ENCODE peak calls at places on chromosomes 13 and 19, in four cellular contexts. C is left lung; X is BE2C; S is CD8-positive, alpha-beta T cell. R is an unnamed sample.

GRCh38 chr19:11887618-11888531 is at the start of gene ZNF69:
- DNase-seq in C (peak), X (peak), S (peak), R (peak)

GRCh38 chr13:97372929-97373328 is 61.0 kb upstream of the RAP2A start:
- DNase-seq in C (no peak), X (no peak), S (no peak), R (no peak)

GRCh38 chr19:6066661-6067646 is 43.3 kb downstream of the RFX2 start:
- DNase-seq in C (peak), X (peak), S (peak), R (peak)

GRCh38 chr13:21745307-21745706 is 74.4 kb downstream of the FGF9 start:
- DNase-seq in C (no peak), X (no peak), S (no peak), R (no peak)

GRCh38 chr13:98664924-98665637 is 87.4 kb downstream of the SLC15A1 start:
- DNase-seq in C (no peak), X (no peak), S (no peak), R (no peak)

GRCh38 chr13:50788551-50788950 is 54.9 kb downstream of the DLEU7 start:
- DNase-seq in C (no peak), X (no peak), S (no peak), R (no peak)

GRCh38 chr19:1046836-1047695 is 7.2 kb downstream of the ABCA7 start:
- DNase-seq in C (peak), X (peak), S (no peak), R (no peak)

GRCh38 chr19:18651738-18652137 is 14.9 kb downstream of the KLHL26 start:
- DNase-seq in C (no peak), X (no peak), S (no peak), R (no peak)

GRCh38 chr19:35013820-35014754 is 14.0 kb downstream of the GRAMD1A start:
- DNase-seq in C (no peak), X (no peak), S (peak), R (peak)

GRCh38 chr13:77565635-77566034 is 30.1 kb downstream of the SCEL start:
- DNase-seq in C (no peak), X (peak), S (no peak), R (no peak)

GRCh38 chr19:51460164-51460992 is 2.1 kb upstream of the SIGLEC8 start:
- DNase-seq in C (no peak), X (peak), S (no peak), R (no peak)

GRCh38 chr13:101144808-101145419 is 271.4 kb downstream of the NALCN start:
- DNase-seq in C (no peak), X (no peak), S (peak), R (no peak)

GRCh38 chr13:93867481-93867880 is 612.0 kb downstream of the DCT start:
- DNase-seq in C (no peak), X (no peak), S (no peak), R (no peak)

GRCh38 chr19:925087-925911 is 536 bp upstream of the ARID3A start:
- DNase-seq in C (peak), X (peak), S (peak), R (peak)

GRCh38 chr13:50842711-50843255 is 709 bp downstream of the DLEU7 start:
- DNase-seq in C (no peak), X (no peak), S (no peak), R (no peak)

GRCh38 chr19:547836-548720 is 4.2 kb downstream of the GZMM start:
- DNase-seq in C (peak), X (no peak), S (no peak), R (no peak)

GRCh38 chr19:33273881-33274662 is 28.3 kb downstream of the CEBPA start:
- DNase-seq in C (peak), X (peak), S (no peak), R (no peak)

GRCh38 chr19:14428882-14429416 is 4.2 kb upstream of the PKN1 start:
- DNase-seq in C (no peak), X (no peak), S (no peak), R (no peak)

GRCh38 chr13:111347438-111347837 is 27.0 kb downstream of the TEX29 start:
- DNase-seq in C (no peak), X (no peak), S (no peak), R (no peak)

GRCh38 chr13:111343186-111343805 is 22.9 kb downstream of the TEX29 start:
- DNase-seq in C (no peak), X (no peak), S (no peak), R (no peak)

GRCh38 chr13:111345682-111346081 is 25.2 kb downstream of the TEX29 start:
- DNase-seq in C (no peak), X (no peak), S (no peak), R (no peak)

GRCh38 chr13:111344471-111345191 is 24.2 kb downstream of the TEX29 start:
- DNase-seq in C (peak), X (no peak), S (no peak), R (no peak)

GRCh38 chr13:111346281-111346680 is 25.8 kb downstream of the TEX29 start:
- DNase-seq in C (no peak), X (no peak), S (no peak), R (no peak)
- TF ChIP-seq CTCF in C (no peak), X (no peak), S (no peak), R (no peak)

GRCh38 chr19:48455908-48456562 is 661 bp downstream of the KCNJ14 start:
- DNase-seq in C (peak), X (no peak), S (no peak), R (no peak)
- TF ChIP-seq CTCF in C (no peak), X (no peak), S (no peak), R (no peak)

DNA sequence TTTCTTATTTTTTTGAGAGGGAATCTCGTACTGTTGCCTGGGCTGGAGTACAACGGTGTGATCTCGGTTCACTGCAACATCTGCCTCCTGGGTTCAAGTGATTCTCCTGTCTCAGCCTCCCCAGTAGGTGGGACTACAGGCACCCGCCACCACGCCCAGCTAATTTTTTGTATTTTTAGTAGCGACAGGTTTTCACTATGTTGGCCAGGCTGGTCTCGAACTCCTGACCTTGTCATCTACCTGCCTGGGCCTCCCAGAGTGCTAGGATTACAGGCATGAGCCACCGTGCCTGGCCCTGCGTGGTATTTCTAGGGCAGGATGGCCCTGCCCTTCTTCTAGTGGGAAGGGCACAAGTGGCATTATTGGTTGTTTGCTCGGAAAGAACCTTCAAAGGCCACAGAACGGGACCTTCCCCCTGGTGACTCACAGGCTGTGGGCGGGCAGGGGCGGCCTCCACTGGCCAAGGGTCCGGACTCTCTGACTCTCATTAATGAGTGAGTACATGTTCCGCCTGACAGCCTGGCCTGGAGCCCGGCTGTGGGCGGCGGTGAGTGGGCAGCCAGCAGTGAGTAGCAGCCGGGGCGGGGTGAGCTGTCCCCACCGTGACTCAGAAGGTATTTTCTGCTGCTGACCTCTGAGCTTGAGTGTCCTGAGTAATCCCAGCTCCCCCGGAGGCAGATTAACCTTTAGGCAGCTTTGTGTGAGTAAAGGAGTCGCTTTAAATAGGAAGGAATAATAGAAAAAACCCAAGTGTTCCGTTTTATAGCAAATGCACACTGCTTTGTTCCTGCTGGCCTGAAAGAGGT is 5.1 kb downstream of the DOT1L start:
- DNase-seq in C (peak), X (peak), S (peak), R (peak)
- TF ChIP-seq CTCF in C (no peak), X (no peak), S (no peak), R (no peak)

GRCh38 chr19:29873801-29874575 is 62.2 kb downstream of the CCNE1 start:
- DNase-seq in C (no peak), X (no peak), S (no peak), R (no peak)
- TF ChIP-seq CTCF in C (peak), X (no peak), S (peak), R (peak)

GRCh38 chr13:66994097-66994496 is 236.0 kb downstream of the PCDH9 start:
- DNase-seq in C (peak), X (peak), S (no peak), R (no peak)
- TF ChIP-seq CTCF in C (peak), X (peak), S (no peak), R (no peak)

GRCh38 chr19:48255376-48256303 is at the start of gene CARD8:
- DNase-seq in C (peak), X (peak), S (peak), R (peak)
- TF ChIP-seq CTCF in C (no peak), X (peak), S (no peak), R (no peak)

GRCh38 chr19:58044391-58044790 is 10.6 kb downstream of the ZSCAN1 start:
- DNase-seq in C (no peak), X (no peak), S (no peak), R (no peak)

GRCh38 chr19:58044886-58045285 is 11.1 kb downstream of the ZSCAN1 start:
- DNase-seq in C (peak), X (no peak), S (no peak), R (no peak)

GRCh38 chr19:58046856-58047255 is 12.2 kb upstream of the ZNF135 start:
- DNase-seq in C (no peak), X (no peak), S (no peak), R (no peak)

GRCh38 chr19:58045411-58046050 is 11.7 kb downstream of the ZSCAN1 start:
- DNase-seq in C (no peak), X (no peak), S (no peak), R (no peak)

DNA sequence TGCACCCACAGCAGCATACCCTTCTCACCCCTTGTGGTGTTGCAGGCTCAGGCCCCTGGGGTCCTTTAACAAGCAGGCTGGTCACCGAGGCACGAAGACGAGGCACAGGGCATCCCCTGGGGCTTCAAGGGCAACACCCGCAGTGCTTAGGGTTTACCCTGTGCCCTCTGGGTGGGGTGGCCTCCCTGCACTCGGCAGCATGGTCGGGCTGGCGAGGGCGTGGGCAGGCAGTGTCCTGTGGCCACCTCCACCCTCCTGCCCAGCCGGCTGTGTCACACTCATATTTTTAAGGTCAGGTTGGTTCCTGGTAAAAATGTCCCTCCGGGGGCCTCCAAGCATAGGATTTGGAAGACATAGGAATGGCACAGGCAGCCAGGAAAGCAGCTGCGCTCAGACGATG is 11.4 kb upstream of the ZNF135 start:
- DNase-seq in C (no peak), X (no peak), S (no peak), R (no peak)
- TF ChIP-seq CTCF in C (no peak), X (no peak), S (no peak), R (no peak)

DNA sequence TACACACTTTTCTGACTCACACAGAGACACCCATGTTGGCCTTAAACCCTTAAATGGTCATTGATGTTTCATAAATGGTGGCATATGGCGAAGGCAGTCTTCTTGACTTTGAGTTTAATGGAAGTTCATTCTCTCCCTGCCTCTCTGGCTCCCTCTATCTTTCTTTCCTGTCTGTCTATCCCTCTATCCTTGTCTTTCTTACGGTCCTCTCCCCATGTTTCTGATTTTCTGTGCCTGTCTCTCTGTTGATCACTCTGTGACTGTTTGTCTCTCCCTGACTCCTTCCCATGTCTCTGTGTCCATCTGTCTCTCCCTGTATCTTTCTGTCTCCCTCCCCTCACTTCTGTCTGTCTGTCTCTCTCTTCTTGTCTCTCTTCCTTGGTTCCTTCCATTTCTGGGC is 43.2 kb upstream of the SHKBP1 start:
- DNase-seq in C (no peak), X (no peak), S (no peak), R (no peak)
- TF ChIP-seq CTCF in C (no peak), X (peak), S (no peak), R (no peak)

DNA sequence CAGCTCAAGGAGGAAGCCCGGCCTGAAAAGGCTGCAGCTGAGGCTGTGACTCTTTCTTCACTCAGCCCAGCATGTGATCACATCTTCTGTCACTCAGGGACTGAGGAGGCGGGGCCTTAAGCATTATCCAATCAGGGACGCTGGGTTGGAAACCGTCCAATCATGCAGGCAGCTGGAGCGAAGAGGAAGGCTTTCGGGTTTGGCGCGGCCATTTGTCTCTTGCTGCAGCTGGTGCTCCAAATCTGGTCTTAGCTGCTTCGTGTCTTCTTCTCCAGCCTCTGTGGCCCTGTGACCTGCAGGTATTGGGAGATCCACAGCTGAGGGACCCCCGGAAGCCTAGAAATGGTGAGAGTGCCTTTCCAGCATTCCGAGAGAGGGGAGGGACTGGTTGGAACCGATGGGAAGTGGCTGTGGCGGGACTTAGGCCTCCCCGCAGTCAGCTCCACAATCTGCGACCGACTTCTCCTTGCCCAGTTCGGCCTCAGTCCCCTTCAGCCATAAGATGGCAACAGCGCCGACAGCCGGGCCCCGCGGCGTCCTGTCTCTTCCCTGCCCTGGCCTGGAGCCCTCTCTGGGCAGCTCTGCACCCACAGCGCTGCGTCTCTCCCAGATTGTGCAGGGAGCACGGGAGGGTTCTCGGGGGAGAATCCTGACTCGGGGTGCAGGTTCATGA is at the start of gene ZNF90:
- DNase-seq in C (peak), X (peak), S (peak), R (peak)
- TF ChIP-seq CTCF in C (no peak), X (no peak), S (no peak), R (no peak)